ENCODE peak calls at places on chromosomes 12 and 14, in nine cellular contexts. N is ovary, G is A549, H is uterus, V is IMR-90, Y is adrenal gland, B is upper lobe of left lung, P is transverse colon, A is tibial nerve. T is an unnamed sample.

GRCh38 chr12:121798807-121799174 is 5.0 kb upstream of the SETD1B start:
- DNase-seq in N (peak; percentile 47), G (no peak), H (peak; percentile 24), V (no peak), Y (no peak), B (no peak), P (peak; percentile 13), A (no peak), T (no peak)

GRCh38 chr14:80988742-80989429 is 33.5 kb downstream of the TSHR start:
- DNase-seq in N (no peak), G (no peak), H (no peak), V (peak; percentile 30), Y (no peak), B (no peak), P (no peak), A (no peak), T (no peak)

GRCh38 chr12:88538250-88538649 is 42.0 kb downstream of the KITLG start:
- DNase-seq in N (no peak), G (no peak), H (no peak), V (peak; percentile 17), Y (no peak), B (no peak), P (no peak), A (no peak), T (no peak)

GRCh38 chr12:15527201-15527782 is 205.0 kb downstream of the PTPRO start:
- DNase-seq in N (no peak), G (no peak), H (no peak), V (peak; percentile 15), Y (peak; percentile 48), B (no peak), P (peak; percentile 36), A (no peak), T (no peak)

GRCh38 chr14:75543786-75544185 is 21.5 kb downstream of the BATF start:
- DNase-seq in N (no peak), G (no peak), H (no peak), V (no peak), Y (no peak), B (no peak), P (no peak), A (no peak), T (no peak)

GRCh38 chr14:74571901-74572828 is 39.9 kb downstream of the LTBP2 start:
- DNase-seq in N (peak; percentile 51), G (peak; percentile 74), H (peak; percentile 76), V (peak; percentile 100), Y (no peak), B (no peak), P (peak; percentile 21), A (no peak), T (no peak)

GRCh38 chr12:54471793-54472192 is 1.6 kb downstream of the GTSF1 start:
- DNase-seq in N (no peak), G (no peak), H (no peak), V (no peak), Y (no peak), B (no peak), P (no peak), A (no peak), T (no peak)

GRCh38 chr12:97642906-97643305 is 180.3 kb downstream of the RMST start:
- DNase-seq in N (no peak), G (no peak), H (no peak), V (no peak), Y (no peak), B (no peak), P (no peak), A (no peak), T (no peak)

GRCh38 chr14:44053422-44053821 is 453.7 kb downstream of the FSCB start:
- DNase-seq in N (no peak), G (no peak), H (no peak), V (no peak), Y (no peak), B (no peak), P (no peak), A (no peak), T (no peak)

GRCh38 chr12:104768033-104768432 is 190.1 kb downstream of the SLC41A2 start:
- DNase-seq in N (no peak), G (no peak), H (no peak), V (no peak), Y (no peak), B (no peak), P (no peak), A (no peak), T (no peak)

GRCh38 chr12:71556881-71557280 is 106.8 kb downstream of the ZFC3H1 start:
- DNase-seq in N (no peak), G (peak; percentile 25), H (no peak), V (peak; percentile 94), Y (no peak), B (no peak), P (no peak), A (no peak), T (no peak)

GRCh38 chr12:112838731-112839130 is 47.2 kb downstream of the RPH3A start:
- DNase-seq in N (no peak), G (no peak), H (no peak), V (no peak), Y (no peak), B (no peak), P (no peak), A (no peak), T (no peak)

GRCh38 chr12:127773520-127773919 is 493.4 kb upstream of the TMEM132C start:
- DNase-seq in N (no peak), G (no peak), H (no peak), V (no peak), Y (no peak), B (no peak), P (no peak), A (no peak), T (no peak)

GRCh38 chr12:109871678-109872314 is 8.5 kb downstream of the GLTP start:
- DNase-seq in N (no peak), G (no peak), H (no peak), V (peak; percentile 23), Y (no peak), B (no peak), P (peak; percentile 88), A (no peak), T (no peak)
- H3K27ac ChIP-seq in N (no peak overlapping the region), G (no peak overlapping the region), H (no peak overlapping the region), V (peak overlapping the region; percentile 4), Y (no peak overlapping the region), B (peak overlapping the region; percentile 49), P (peak overlapping the region; percentile 74), A (peak overlapping the region; percentile 80), T (peak overlapping the region; percentile 90)

GRCh38 chr12:100141666-100141997 is 1.0 kb downstream of the BLTP3B start:
- DNase-seq in N (no peak), G (no peak), H (peak; percentile 65), V (peak; percentile 92), Y (peak; percentile 42), B (no peak), P (no peak), A (no peak), T (no peak)
- TF ChIP-seq POLR2A in N (no peak), G (no peak), H (no peak), V (peak; percentile 26), Y (no peak), B (no peak), P (no peak), A (no peak), T (no peak)

GRCh38 chr14:100069161-100069800 is 4.1 kb downstream of the EVL start:
- DNase-seq in N (no peak), G (no peak), H (no peak), V (no peak), Y (no peak), B (no peak), P (no peak), A (no peak), T (no peak)
- H3K27ac ChIP-seq in N (no peak overlapping the region), G (no peak overlapping the region), H (no peak overlapping the region), V (no peak overlapping the region), Y (no peak overlapping the region), B (peak overlapping the region; percentile 78), P (peak overlapping the region; percentile 71), A (peak overlapping the region; percentile 63), T (peak overlapping the region; percentile 87)

GRCh38 chr12:102939059-102939458 is 18.4 kb upstream of the ASCL1 start:
- DNase-seq in N (no peak), G (no peak), H (no peak), V (no peak), Y (no peak), B (no peak), P (no peak), A (no peak), T (no peak)

GRCh38 chr12:102939670-102940222 is 17.7 kb upstream of the ASCL1 start:
- DNase-seq in N (no peak), G (no peak), H (no peak), V (no peak), Y (no peak), B (no peak), P (no peak), A (no peak), T (no peak)
- TF ChIP-seq POLR2A in N (no peak), G (no peak), H (no peak), V (no peak), Y (no peak), B (no peak), P (no peak), A (no peak), T (no peak)

GRCh38 chr14:22800356-22800755 is 14.9 kb downstream of the SLC7A7 start:
- DNase-seq in N (no peak), G (no peak), H (no peak), V (peak; percentile 22), Y (no peak), B (no peak), P (no peak), A (no peak), T (no peak)

GRCh38 chr14:22801716-22802115 is 13.5 kb downstream of the SLC7A7 start:
- DNase-seq in N (no peak), G (no peak), H (no peak), V (no peak), Y (no peak), B (no peak), P (no peak), A (no peak), T (no peak)

GRCh38 chr14:22798528-22798927 is 16.7 kb downstream of the SLC7A7 start:
- DNase-seq in N (no peak), G (no peak), H (no peak), V (no peak), Y (no peak), B (no peak), P (no peak), A (no peak), T (no peak)

GRCh38 chr14:22803575-22803974 is 11.7 kb downstream of the SLC7A7 start:
- DNase-seq in N (no peak), G (no peak), H (no peak), V (no peak), Y (no peak), B (no peak), P (no peak), A (no peak), T (no peak)

GRCh38 chr14:22802860-22803562 is 12.2 kb downstream of the SLC7A7 start:
- DNase-seq in N (no peak), G (no peak), H (no peak), V (peak; percentile 57), Y (no peak), B (no peak), P (no peak), A (no peak), T (no peak)
- H3K27ac ChIP-seq in N (no peak overlapping the region), G (no peak overlapping the region), H (no peak overlapping the region), V (no peak overlapping the region), Y (no peak overlapping the region), B (no peak overlapping the region), P (no peak overlapping the region), A (no peak overlapping the region), T (no peak overlapping the region)

GRCh38 chr12:13044002-13044858 is at the start of gene FAM234B:
- DNase-seq in N (peak; percentile 85), G (peak; percentile 88), H (peak; percentile 69), V (peak; percentile 62), Y (peak; percentile 72), B (peak; percentile 78), P (peak; percentile 79), A (peak; percentile 53), T (peak; percentile 64)
- TF ChIP-seq POLR2A in N (peak; percentile 48), G (peak; percentile 86), H (peak; percentile 49), V (no peak), Y (no peak), B (no peak), P (no peak), A (no peak), T (peak; percentile 24)

T was measured in Peyer's patch.